ENCODE peak calls at places on chromosomes 16 and 17, in seven cellular contexts. One of them, this sample, is unnamed.
A peak's percentile ranks its signal among the peaks of the same experiment; 100 is the strongest.

GRCh38 chr16:10616744-10617640 is 36.6 kb upstream of the EMP2 start:
- DNase-seq in HCT116: peak; percentile 8
- DNase-seq in K562: peak; percentile 21
- DNase-seq in transverse colon: peak; percentile 82
- DNase-seq in stomach: peak; percentile 73
- DNase-seq in HepG2: peak; percentile 96
- DNase-seq in breast epithelium: peak; percentile 90
- DNase-seq in this sample: no peak

GRCh38 chr17:19386974-19387920 is at the start of gene MFAP4:
- DNase-seq in HCT116: no peak
- DNase-seq in K562: no peak
- DNase-seq in transverse colon: peak; percentile 60
- DNase-seq in stomach: no peak
- DNase-seq in HepG2: no peak
- DNase-seq in breast epithelium: peak; percentile 67
- DNase-seq in this sample: peak; percentile 64

GRCh38 chr16:57797526-57798266 is 4.6 kb downstream of the KIFC3 start:
- DNase-seq in HCT116: no peak
- DNase-seq in K562: peak; percentile 31
- DNase-seq in transverse colon: no peak
- DNase-seq in stomach: peak; percentile 84
- DNase-seq in HepG2: peak; percentile 91
- DNase-seq in breast epithelium: peak; percentile 68
- DNase-seq in this sample: no peak

GRCh38 chr17:20920813-20921199 is 122.0 kb downstream of the USP22 start:
- DNase-seq in HCT116: no peak
- DNase-seq in K562: no peak
- DNase-seq in transverse colon: no peak
- DNase-seq in stomach: no peak
- DNase-seq in HepG2: no peak
- DNase-seq in breast epithelium: no peak
- DNase-seq in this sample: no peak

GRCh38 chr17:65334391-65334790 is 197.2 kb downstream of the RGS9 start:
- DNase-seq in HCT116: no peak
- DNase-seq in K562: no peak
- DNase-seq in transverse colon: no peak
- DNase-seq in stomach: no peak
- DNase-seq in HepG2: no peak
- DNase-seq in breast epithelium: no peak
- DNase-seq in this sample: no peak

GRCh38 chr17:17109231-17109630 is 67.0 kb downstream of the MPRIP start:
- DNase-seq in HCT116: no peak
- DNase-seq in K562: no peak
- DNase-seq in transverse colon: peak; percentile 59
- DNase-seq in stomach: peak; percentile 47
- DNase-seq in HepG2: no peak
- DNase-seq in breast epithelium: no peak
- DNase-seq in this sample: no peak

GRCh38 chr17:81094224-81094743 is 59.3 kb downstream of the BAIAP2 start:
- DNase-seq in HCT116: no peak
- DNase-seq in K562: no peak
- DNase-seq in transverse colon: no peak
- DNase-seq in stomach: no peak
- DNase-seq in HepG2: no peak
- DNase-seq in breast epithelium: no peak
- DNase-seq in this sample: no peak

GRCh38 chr17:40432864-40433528 is 10.3 kb upstream of the IGFBP4 start:
- DNase-seq in HCT116: no peak
- DNase-seq in K562: no peak
- DNase-seq in transverse colon: peak; percentile 43
- DNase-seq in stomach: peak; percentile 22
- DNase-seq in HepG2: no peak
- DNase-seq in breast epithelium: peak; percentile 42
- DNase-seq in this sample: peak; percentile 62

GRCh38 chr17:82103588-82104451 is 5.8 kb upstream of the FASN start:
- DNase-seq in HCT116: no peak
- DNase-seq in K562: peak; percentile 55
- DNase-seq in transverse colon: peak; percentile 63
- DNase-seq in stomach: peak; percentile 89
- DNase-seq in HepG2: peak; percentile 90
- DNase-seq in breast epithelium: peak; percentile 94
- DNase-seq in this sample: no peak

GRCh38 chr17:30964878-30965277 is 6.0 kb upstream of the RNF135 start:
- DNase-seq in HCT116: no peak
- DNase-seq in K562: no peak
- DNase-seq in transverse colon: no peak
- DNase-seq in stomach: peak; percentile 11
- DNase-seq in HepG2: no peak
- DNase-seq in breast epithelium: no peak
- DNase-seq in this sample: no peak

GRCh38 chr17:9402590-9403199 is 172.9 kb downstream of the STX8 start:
- DNase-seq in HCT116: peak; percentile 16
- DNase-seq in K562: no peak
- DNase-seq in transverse colon: peak; percentile 25
- DNase-seq in stomach: no peak
- DNase-seq in HepG2: peak; percentile 45
- DNase-seq in breast epithelium: no peak
- DNase-seq in this sample: no peak

GRCh38 chr16:86768231-86768791 is 190.0 kb downstream of the FOXL1 start:
- DNase-seq in HCT116: no peak
- DNase-seq in K562: no peak
- DNase-seq in transverse colon: no peak
- DNase-seq in stomach: no peak
- DNase-seq in HepG2: no peak
- DNase-seq in breast epithelium: no peak
- DNase-seq in this sample: no peak

GRCh38 chr16:53433930-53434435 is 288 bp upstream of the RBL2 start:
- DNase-seq in HCT116: peak; percentile 58
- DNase-seq in K562: no peak
- DNase-seq in transverse colon: no peak
- DNase-seq in stomach: no peak
- DNase-seq in HepG2: peak; percentile 76
- DNase-seq in breast epithelium: no peak
- DNase-seq in this sample: no peak

GRCh38 chr17:74137416-74137815 is 66.1 kb upstream of the RPL38 start:
- DNase-seq in HCT116: no peak
- DNase-seq in K562: no peak
- DNase-seq in transverse colon: no peak
- DNase-seq in stomach: no peak
- DNase-seq in HepG2: no peak
- DNase-seq in breast epithelium: no peak
- DNase-seq in this sample: no peak

GRCh38 chr16:67667817-67668494 is 1.3 kb downstream of the C16orf86 start:
- DNase-seq in HCT116: peak; percentile 77
- DNase-seq in K562: peak; percentile 85
- DNase-seq in transverse colon: peak; percentile 87
- DNase-seq in stomach: peak; percentile 88
- DNase-seq in HepG2: peak; percentile 96
- DNase-seq in breast epithelium: peak; percentile 91
- DNase-seq in this sample: peak; percentile 93

GRCh38 chr16:71552698-71553503 is 24.0 kb downstream of the TAT start:
- DNase-seq in HCT116: peak; percentile 6
- DNase-seq in K562: no peak
- DNase-seq in transverse colon: no peak
- DNase-seq in stomach: no peak
- DNase-seq in HepG2: peak; percentile 64
- DNase-seq in breast epithelium: no peak
- DNase-seq in this sample: no peak

GRCh38 chr17:74123350-74123749 is 80.1 kb upstream of the RPL38 start:
- DNase-seq in HCT116: no peak
- DNase-seq in K562: peak; percentile 26
- DNase-seq in transverse colon: no peak
- DNase-seq in stomach: no peak
- DNase-seq in HepG2: no peak
- DNase-seq in breast epithelium: no peak
- DNase-seq in this sample: no peak

GRCh38 chr16:4979736-4980660 is 21.9 kb downstream of the SEC14L5 start:
- DNase-seq in HCT116: no peak
- DNase-seq in K562: peak; percentile 42
- DNase-seq in transverse colon: no peak
- DNase-seq in stomach: no peak
- DNase-seq in HepG2: no peak
- DNase-seq in breast epithelium: no peak
- DNase-seq in this sample: peak; percentile 36

GRCh38 chr17:17364338-17364667 is 61.1 kb downstream of the NT5M start:
- DNase-seq in HCT116: no peak
- DNase-seq in K562: no peak
- DNase-seq in transverse colon: no peak
- DNase-seq in stomach: no peak
- DNase-seq in HepG2: no peak
- DNase-seq in breast epithelium: no peak
- DNase-seq in this sample: no peak

GRCh38 chr17:4675791-4676190 is 28.1 kb downstream of the PELP1 start:
- DNase-seq in HCT116: no peak
- DNase-seq in K562: no peak
- DNase-seq in transverse colon: no peak
- DNase-seq in stomach: no peak
- DNase-seq in HepG2: no peak
- DNase-seq in breast epithelium: no peak
- DNase-seq in this sample: no peak

GRCh38 chr17:9371019-9371418 is 204.6 kb downstream of the STX8 start:
- DNase-seq in HCT116: peak; percentile 13
- DNase-seq in K562: no peak
- DNase-seq in transverse colon: no peak
- DNase-seq in stomach: no peak
- DNase-seq in HepG2: peak; percentile 83
- DNase-seq in breast epithelium: no peak
- DNase-seq in this sample: no peak

GRCh38 chr17:30549864-30550511 is 72.8 kb downstream of the GOSR1 start:
- DNase-seq in HCT116: no peak
- DNase-seq in K562: no peak
- DNase-seq in transverse colon: no peak
- DNase-seq in stomach: peak; percentile 4
- DNase-seq in HepG2: no peak
- DNase-seq in breast epithelium: no peak
- DNase-seq in this sample: no peak

GRCh38 chr17:29732613-29733012 is 109.9 kb upstream of the CORO6 start:
- DNase-seq in HCT116: peak; percentile 47
- DNase-seq in K562: no peak
- DNase-seq in transverse colon: no peak
- DNase-seq in stomach: no peak
- DNase-seq in HepG2: no peak
- DNase-seq in breast epithelium: no peak
- DNase-seq in this sample: no peak

DNA sequence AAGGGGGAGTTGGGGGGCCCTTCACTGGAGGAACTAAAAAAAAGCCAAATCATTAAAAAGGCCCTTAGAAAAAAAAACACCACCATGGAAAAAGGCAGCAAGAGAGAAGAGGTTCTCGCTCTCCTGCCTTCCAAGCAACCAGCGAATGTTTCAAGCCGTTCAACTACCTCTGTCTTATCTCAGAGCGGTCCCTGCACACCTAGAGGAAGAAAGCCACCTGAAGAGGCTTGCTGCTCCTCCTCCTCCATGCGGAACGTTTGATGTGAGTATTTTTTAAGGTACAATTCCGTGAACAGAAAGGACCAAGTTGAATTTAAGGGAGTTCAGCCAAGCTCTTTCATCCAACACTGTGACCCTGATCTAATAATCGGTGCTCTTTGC is 9.2 kb downstream of the NXN start:
- DNase-seq in HCT116: no peak
- DNase-seq in K562: no peak
- DNase-seq in transverse colon: no peak
- DNase-seq in stomach: no peak
- DNase-seq in HepG2: no peak
- DNase-seq in breast epithelium: no peak
- DNase-seq in this sample: no peak
- H3K4me1 ChIP-seq in HCT116: peaks cover 93% of the 10 kb centered on the region
- H3K4me1 ChIP-seq in K562: no peaks in the 10 kb centered on the region
- H3K4me1 ChIP-seq in transverse colon: peaks cover 20% of the 10 kb centered on the region
- H3K4me1 ChIP-seq in stomach: peaks cover 13% of the 10 kb centered on the region
- H3K4me1 ChIP-seq in HepG2: peaks cover 14% of the 10 kb centered on the region
- H3K4me1 ChIP-seq in breast epithelium: no peaks in the 10 kb centered on the region
- H3K4me1 ChIP-seq in this sample: peaks cover 3% of the 10 kb centered on the region

GRCh38 chr17:57861737-57862409 is 12.0 kb upstream of the MRPS23 start:
- DNase-seq in HCT116: no peak
- DNase-seq in K562: no peak
- DNase-seq in transverse colon: peak; percentile 66
- DNase-seq in stomach: peak; percentile 70
- DNase-seq in HepG2: peak; percentile 54
- DNase-seq in breast epithelium: peak; percentile 60
- DNase-seq in this sample: peak; percentile 85
- TF ChIP-seq POLR2AphosphoS5 in HCT116: peak; percentile 72
- TF ChIP-seq POLR2AphosphoS5 in K562: no peak
- TF ChIP-seq POLR2AphosphoS5 in transverse colon: peak; percentile 51
- TF ChIP-seq POLR2AphosphoS5 in stomach: peak; percentile 80
- TF ChIP-seq POLR2AphosphoS5 in HepG2: peak; percentile 53
- TF ChIP-seq POLR2AphosphoS5 in breast epithelium: no peak
- TF ChIP-seq POLR2AphosphoS5 in this sample: no peak

GRCh38 chr17:55731586-55732250 is 9.1 kb upstream of the TMEM100 start:
- DNase-seq in HCT116: no peak
- DNase-seq in K562: peak; percentile 17
- DNase-seq in transverse colon: peak; percentile 24
- DNase-seq in stomach: no peak
- DNase-seq in HepG2: no peak
- DNase-seq in breast epithelium: no peak
- DNase-seq in this sample: no peak
- TF ChIP-seq POLR2A in HCT116: no peak
- TF ChIP-seq POLR2A in K562: peak; percentile 24
- TF ChIP-seq POLR2A in transverse colon: no peak
- TF ChIP-seq POLR2A in stomach: no peak
- TF ChIP-seq POLR2A in HepG2: no peak
- TF ChIP-seq POLR2A in breast epithelium: no peak
- TF ChIP-seq POLR2A in this sample: no peak

GRCh38 chr16:3819175-3819527 is 61.4 kb downstream of the CREBBP start:
- DNase-seq in HCT116: no peak
- DNase-seq in K562: no peak
- DNase-seq in transverse colon: no peak
- DNase-seq in stomach: no peak
- DNase-seq in HepG2: no peak
- DNase-seq in breast epithelium: no peak
- DNase-seq in this sample: no peak
- H3K4me1 ChIP-seq in HCT116: peaks cover 12% of the 10 kb centered on the region
- H3K4me1 ChIP-seq in K562: peaks cover 18% of the 10 kb centered on the region
- H3K4me1 ChIP-seq in transverse colon: peaks cover 79% of the 10 kb centered on the region
- H3K4me1 ChIP-seq in stomach: peaks cover 57% of the 10 kb centered on the region
- H3K4me1 ChIP-seq in HepG2: peaks cover 26% of the 10 kb centered on the region
- H3K4me1 ChIP-seq in breast epithelium: peaks cover 23% of the 10 kb centered on the region
- H3K4me1 ChIP-seq in this sample: peaks cover 93% of the 10 kb centered on the region

GRCh38 chr17:39402279-39402889 is 958 bp upstream of the FBXL20 start:
- DNase-seq in HCT116: peak; percentile 92
- DNase-seq in K562: peak; percentile 96
- DNase-seq in transverse colon: peak; percentile 94
- DNase-seq in stomach: peak; percentile 93
- DNase-seq in HepG2: peak; percentile 95
- DNase-seq in breast epithelium: peak; percentile 86
- DNase-seq in this sample: peak; percentile 96
- TF ChIP-seq POLR2AphosphoS5 in HCT116: no peak
- TF ChIP-seq POLR2AphosphoS5 in K562: no peak
- TF ChIP-seq POLR2AphosphoS5 in transverse colon: no peak
- TF ChIP-seq POLR2AphosphoS5 in stomach: peak; percentile 43
- TF ChIP-seq POLR2AphosphoS5 in HepG2: no peak
- TF ChIP-seq POLR2AphosphoS5 in breast epithelium: peak; percentile 27
- TF ChIP-seq POLR2AphosphoS5 in this sample: peak; percentile 68

DNA sequence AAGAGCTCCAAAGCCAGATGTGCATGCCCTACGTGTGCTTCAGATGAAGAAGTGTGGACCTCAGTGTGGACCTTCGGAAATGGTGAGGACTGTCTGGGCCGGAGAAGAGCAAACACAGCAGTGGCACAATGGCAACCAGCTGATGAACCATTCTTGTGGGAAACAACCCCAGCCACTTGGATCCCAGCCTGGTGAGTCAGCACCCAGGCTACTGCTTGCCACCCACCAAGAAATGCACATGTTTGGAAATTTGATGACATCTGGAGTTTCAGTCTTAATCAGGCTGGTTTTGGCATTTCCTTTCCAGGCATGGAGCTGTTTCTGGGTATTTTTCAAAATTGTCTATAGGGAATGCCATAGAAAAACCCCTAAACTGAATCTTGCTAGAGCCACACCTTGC is 42.7 kb downstream of the DYNLRB2 start:
- DNase-seq in HCT116: no peak
- DNase-seq in K562: no peak
- DNase-seq in transverse colon: no peak
- DNase-seq in stomach: no peak
- DNase-seq in HepG2: no peak
- DNase-seq in breast epithelium: no peak
- DNase-seq in this sample: no peak
- TF ChIP-seq POLR2A in HCT116: no peak
- TF ChIP-seq POLR2A in K562: no peak
- TF ChIP-seq POLR2A in transverse colon: no peak
- TF ChIP-seq POLR2A in stomach: no peak
- TF ChIP-seq POLR2A in HepG2: no peak
- TF ChIP-seq POLR2A in breast epithelium: no peak
- TF ChIP-seq POLR2A in this sample: no peak